ENCODE peak calls at places on chromosome 7, in nine cellular contexts. J is fibroblast of lung; T is neuronal stem cell; A is CD8-positive, alpha-beta T cell; V is CD4-positive, alpha-beta T cell; Q is CD4-positive, alpha-beta memory T cell; R is brain microvascular endothelial cell; E is heart left ventricle; U is AG04450. W is an unnamed sample.

GRCh38 chr7:104137971-104138370 is 69.8 kb downstream of the ORC5 start:
- DNase-seq in J (peak), T (peak), A (no peak), V (no peak), Q (no peak), R (peak), E (no peak), U (peak), W (no peak)

GRCh38 chr7:86833360-86833759 is 189.7 kb downstream of the GRM3 start:
- DNase-seq in J (no peak), T (no peak), A (no peak), V (no peak), Q (no peak), R (no peak), E (no peak), U (no peak), W (no peak)

GRCh38 chr7:129993275-129993674 is 40.5 kb upstream of the UBE2H start:
- DNase-seq in J (no peak), T (no peak), A (no peak), V (no peak), Q (no peak), R (no peak), E (no peak), U (no peak), W (no peak)

GRCh38 chr7:77409739-77410545 is 6.2 kb downstream of the GSAP start:
- DNase-seq in J (peak), T (no peak), A (no peak), V (no peak), Q (no peak), R (peak), E (no peak), U (peak), W (no peak)

GRCh38 chr7:157475601-157476000 is 138.8 kb downstream of the DNAJB6 start:
- DNase-seq in J (no peak), T (no peak), A (no peak), V (no peak), Q (no peak), R (no peak), E (no peak), U (no peak), W (no peak)

GRCh38 chr7:134729895-134730294 is 49.5 kb upstream of the CALD1 start:
- DNase-seq in J (no peak), T (no peak), A (no peak), V (no peak), Q (no peak), R (no peak), E (no peak), U (no peak), W (no peak)

GRCh38 chr7:3243256-3243655 is 57.8 kb upstream of the SDK1 start:
- DNase-seq in J (no peak), T (no peak), A (no peak), V (no peak), Q (no peak), R (no peak), E (no peak), U (no peak), W (no peak)

GRCh38 chr7:90455163-90456030 is 14.0 kb upstream of the PTTG1IP2 start:
- DNase-seq in J (peak), T (peak), A (no peak), V (no peak), Q (peak), R (peak), E (no peak), U (peak), W (no peak)

GRCh38 chr7:117119192-117119924 is 166.1 kb downstream of the ST7 start:
- DNase-seq in J (peak), T (peak), A (peak), V (peak), Q (peak), R (peak), E (peak), U (peak), W (peak)

GRCh38 chr7:96218844-96219243 is 103.1 kb downstream of the SLC25A13 start:
- DNase-seq in J (no peak), T (no peak), A (no peak), V (no peak), Q (no peak), R (no peak), E (no peak), U (no peak), W (no peak)

GRCh38 chr7:142629588-142630260 is 119.5 kb upstream of the PRSS1 start:
- DNase-seq in J (peak), T (no peak), A (no peak), V (no peak), Q (no peak), R (peak), E (no peak), U (no peak), W (no peak)

GRCh38 chr7:130914589-130915294 is 180.7 kb upstream of the KLF14 start:
- DNase-seq in J (no peak), T (no peak), A (no peak), V (no peak), Q (no peak), R (no peak), E (no peak), U (no peak), W (no peak)

GRCh38 chr7:128444242-128444641 is 11.4 kb upstream of the HILPDA start:
- DNase-seq in J (no peak), T (no peak), A (no peak), V (no peak), Q (no peak), R (no peak), E (no peak), U (no peak), W (no peak)

GRCh38 chr7:139674752-139675126 is 103.1 kb downstream of the HIPK2 start:
- DNase-seq in J (no peak), T (no peak), A (no peak), V (no peak), Q (no peak), R (no peak), E (no peak), U (no peak), W (no peak)

GRCh38 chr7:84950836-84951235 is 236.0 kb downstream of the SEMA3D start:
- DNase-seq in J (peak), T (no peak), A (no peak), V (no peak), Q (no peak), R (peak), E (no peak), U (no peak), W (no peak)

GRCh38 chr7:94060772-94061171 is 56.6 kb upstream of the BET1 start:
- DNase-seq in J (peak), T (no peak), A (no peak), V (no peak), Q (no peak), R (peak), E (no peak), U (no peak), W (no peak)

GRCh38 chr7:100173806-100174495 is 3.2 kb downstream of the GPC2 start:
- DNase-seq in J (no peak), T (no peak), A (no peak), V (no peak), Q (no peak), R (no peak), E (no peak), U (no peak), W (no peak)

GRCh38 chr7:19944363-19945120 is 171.1 kb upstream of the TMEM196 start:
- DNase-seq in J (peak), T (no peak), A (no peak), V (no peak), Q (no peak), R (no peak), E (no peak), U (no peak), W (no peak)

GRCh38 chr7:149415391-149416068 is 45.3 kb downstream of the ZNF777 start:
- DNase-seq in J (peak), T (no peak), A (no peak), V (no peak), Q (peak), R (no peak), E (no peak), U (no peak), W (no peak)

GRCh38 chr7:158811461-158811860 is 17.8 kb downstream of the ESYT2 start:
- DNase-seq in J (peak), T (no peak), A (no peak), V (peak), Q (no peak), R (peak), E (no peak), U (no peak), W (no peak)

GRCh38 chr7:99990417-99990816 is 14.6 kb upstream of the AZGP1 start:
- DNase-seq in J (no peak), T (no peak), A (no peak), V (no peak), Q (no peak), R (no peak), E (no peak), U (no peak), W (no peak)

GRCh38 chr7:134553976-134554375 is 5.1 kb downstream of the AKR1B15 start:
- DNase-seq in J (no peak), T (no peak), A (no peak), V (no peak), Q (no peak), R (no peak), E (no peak), U (no peak), W (no peak)

GRCh38 chr7:139494835-139495568 is 11.5 kb upstream of the KLRG2 start:
- DNase-seq in J (no peak), T (no peak), A (no peak), V (no peak), Q (no peak), R (no peak), E (no peak), U (no peak), W (no peak)

GRCh38 chr7:140367528-140367927 is 30.8 kb downstream of the SLC37A3 start:
- DNase-seq in J (no peak), T (no peak), A (no peak), V (no peak), Q (no peak), R (no peak), E (no peak), U (no peak), W (no peak)

GRCh38 chr7:4742051-4742573 is 33.3 kb upstream of the AP5Z1 start:
- DNase-seq in J (peak), T (no peak), A (no peak), V (no peak), Q (no peak), R (no peak), E (no peak), U (no peak), W (peak)

GRCh38 chr7:38232475-38233366 is 40.7 kb downstream of the TARP start:
- DNase-seq in J (peak), T (no peak), A (peak), V (peak), Q (peak), R (peak), E (no peak), U (no peak), W (no peak)
- H3K27ac ChIP-seq in J (no peak), T (no peak), A (peak), V (peak), Q (peak), R (no peak), E (no peak), U (no peak), W (no peak)

DNA sequence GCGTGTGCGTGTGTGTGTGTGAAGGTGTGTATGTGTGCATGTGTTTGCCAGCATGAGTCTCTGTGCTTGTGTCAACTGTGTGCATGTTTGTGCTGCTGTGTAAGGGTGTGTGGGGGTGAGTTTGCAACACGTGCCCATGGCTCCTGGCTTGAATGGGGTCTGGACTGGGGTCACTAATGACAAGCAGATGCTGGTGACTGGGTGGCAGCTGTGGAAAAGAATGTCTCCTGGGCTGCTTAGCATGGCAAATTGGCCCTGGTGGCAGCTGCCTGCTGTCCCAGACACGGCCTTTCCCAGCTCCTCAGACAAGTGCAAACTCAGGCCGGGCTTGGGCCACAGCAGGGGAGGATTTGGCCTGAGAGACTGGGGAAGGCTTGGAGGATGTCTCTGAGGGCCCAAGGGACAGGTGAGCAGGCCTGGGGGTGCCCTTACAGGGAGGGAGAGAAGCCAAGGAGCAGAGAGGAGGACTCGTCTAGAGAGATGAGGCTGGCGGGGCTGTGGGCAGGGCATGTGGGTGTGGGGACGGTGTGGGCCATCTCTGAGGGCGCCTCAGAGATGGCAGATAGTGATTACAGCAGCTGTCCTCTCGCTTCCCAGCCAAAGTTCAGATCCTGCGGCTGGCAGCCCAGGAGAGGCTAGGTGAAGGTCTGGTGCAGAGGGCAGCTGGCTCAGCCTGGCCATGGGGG is 1.5 kb downstream of the AQP1 start:
- DNase-seq in J (no peak), T (no peak), A (no peak), V (no peak), Q (no peak), R (no peak), E (no peak), U (no peak), W (no peak)
- H3K27ac ChIP-seq in J (no peak), T (no peak), A (no peak), V (no peak), Q (no peak), R (no peak), E (peak), U (no peak), W (no peak)

DNA sequence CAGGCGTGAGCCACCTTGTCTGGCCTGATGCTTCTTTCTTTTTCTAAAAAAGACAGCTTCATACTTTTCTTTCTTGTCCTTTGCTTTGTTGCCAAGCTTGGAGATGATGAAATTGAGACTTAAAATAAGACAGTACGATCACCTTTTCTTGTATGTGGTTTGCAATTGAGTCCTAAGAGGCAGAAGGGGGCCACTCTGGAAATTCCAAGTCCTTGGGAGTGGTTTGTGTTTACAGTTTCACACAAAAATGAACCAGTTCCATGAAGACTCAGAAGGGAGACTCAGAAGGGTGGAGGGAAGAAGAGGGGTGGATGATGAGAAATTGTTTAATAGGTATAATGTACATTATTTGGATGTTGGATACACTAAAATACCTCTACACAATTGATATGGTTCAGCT is 70.7 kb upstream of the TNS3 start:
- DNase-seq in J (no peak), T (no peak), A (no peak), V (no peak), Q (no peak), R (no peak), E (no peak), U (no peak), W (no peak)
- H3K27ac ChIP-seq in J (no peak), T (no peak), A (no peak), V (no peak), Q (no peak), R (peak), E (no peak), U (peak), W (no peak)

DNA sequence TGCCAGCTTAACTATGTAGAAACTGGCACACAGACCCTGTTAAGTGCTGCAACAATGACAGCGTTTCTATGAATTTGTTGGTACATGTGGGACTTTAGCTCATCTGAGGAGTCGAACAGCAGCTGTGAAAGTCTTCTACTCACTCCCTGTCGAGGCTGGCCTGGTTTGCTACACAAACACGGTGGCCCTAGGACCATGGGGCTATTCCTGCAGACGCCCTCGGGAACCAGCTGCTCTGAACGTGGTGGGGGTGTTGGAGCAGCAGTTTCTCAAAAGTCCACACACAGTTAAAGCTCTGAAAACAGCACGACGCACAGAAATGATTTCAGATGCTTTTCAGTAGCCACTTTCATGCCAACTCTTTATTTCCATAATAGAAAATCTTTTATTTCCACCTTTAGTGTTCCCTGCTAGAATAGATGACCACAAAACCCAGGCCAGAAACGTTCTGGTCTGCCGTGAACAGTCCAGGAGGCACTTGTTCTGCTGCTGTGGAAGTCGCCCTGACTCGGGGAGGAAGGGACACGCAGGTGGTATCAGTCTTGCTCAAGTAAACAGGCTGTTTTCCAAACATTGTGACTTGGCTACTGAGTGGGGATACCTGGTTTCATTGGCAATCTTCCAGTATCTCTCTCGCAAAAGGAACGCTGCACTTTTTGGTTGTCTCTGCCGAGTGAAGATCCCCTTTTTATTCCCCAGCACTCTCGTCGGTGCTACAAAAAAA is 21.5 kb downstream of the GUSB start:
- DNase-seq in J (no peak), T (no peak), A (no peak), V (no peak), Q (no peak), R (no peak), E (no peak), U (no peak), W (no peak)
- H3K27ac ChIP-seq in J (no peak), T (no peak), A (no peak), V (no peak), Q (no peak), R (no peak), E (no peak), U (no peak), W (no peak)

DNA sequence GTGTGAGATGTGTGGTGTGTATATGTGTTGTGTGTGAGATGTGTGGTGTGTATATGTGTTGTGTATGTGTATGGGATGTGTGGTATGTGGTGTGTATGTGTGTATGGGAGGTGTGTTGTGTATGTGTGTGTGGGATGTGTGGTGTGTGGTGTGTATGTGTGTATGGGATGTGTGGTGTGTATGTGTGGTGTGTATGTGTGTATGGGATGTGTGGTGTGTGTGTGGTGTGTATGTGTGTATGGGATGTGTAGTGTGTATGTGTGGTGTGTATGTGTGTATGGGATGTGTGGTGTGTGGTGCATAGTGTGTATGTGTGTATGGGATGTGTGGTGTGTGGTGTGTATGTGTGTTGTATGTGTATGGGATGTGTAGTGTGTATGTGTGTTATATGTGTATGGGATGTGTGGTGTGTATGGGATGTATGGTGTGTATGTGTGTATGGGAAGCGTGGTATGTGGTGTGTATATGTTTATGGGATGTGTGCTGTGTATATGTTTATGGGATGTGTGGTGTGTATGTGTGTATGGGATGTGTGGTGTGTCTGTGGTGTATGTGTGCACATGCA is 30.8 kb downstream of the IKZF1 start:
- DNase-seq in J (no peak), T (no peak), A (no peak), V (no peak), Q (no peak), R (no peak), E (no peak), U (no peak), W (no peak)
- H3K27ac ChIP-seq in J (no peak), T (no peak), A (peak), V (peak), Q (peak), R (no peak), E (no peak), U (no peak), W (no peak)

GRCh38 chr7:75534727-75535307 is 42.7 kb downstream of the SPDYE5 start:
- DNase-seq in J (peak), T (no peak), A (no peak), V (no peak), Q (no peak), R (peak), E (no peak), U (peak), W (no peak)
- H3K27ac ChIP-seq in J (no peak), T (no peak), A (no peak), V (no peak), Q (no peak), R (no peak), E (no peak), U (no peak), W (no peak)

GRCh38 chr7:33156441-33156840 is 27.1 kb downstream of the BBS9 start:
- DNase-seq in J (peak), T (no peak), A (no peak), V (no peak), Q (no peak), R (no peak), E (no peak), U (no peak), W (no peak)

GRCh38 chr7:33155811-33156210 is 26.4 kb downstream of the BBS9 start:
- DNase-seq in J (peak), T (no peak), A (no peak), V (no peak), Q (no peak), R (peak), E (no peak), U (no peak), W (no peak)

GRCh38 chr7:33152087-33152486 is 22.7 kb downstream of the BBS9 start:
- DNase-seq in J (no peak), T (no peak), A (no peak), V (no peak), Q (no peak), R (no peak), E (no peak), U (no peak), W (no peak)

GRCh38 chr7:33157781-33158180 is 28.4 kb downstream of the BBS9 start:
- DNase-seq in J (peak), T (no peak), A (no peak), V (no peak), Q (no peak), R (peak), E (no peak), U (no peak), W (no peak)

DNA sequence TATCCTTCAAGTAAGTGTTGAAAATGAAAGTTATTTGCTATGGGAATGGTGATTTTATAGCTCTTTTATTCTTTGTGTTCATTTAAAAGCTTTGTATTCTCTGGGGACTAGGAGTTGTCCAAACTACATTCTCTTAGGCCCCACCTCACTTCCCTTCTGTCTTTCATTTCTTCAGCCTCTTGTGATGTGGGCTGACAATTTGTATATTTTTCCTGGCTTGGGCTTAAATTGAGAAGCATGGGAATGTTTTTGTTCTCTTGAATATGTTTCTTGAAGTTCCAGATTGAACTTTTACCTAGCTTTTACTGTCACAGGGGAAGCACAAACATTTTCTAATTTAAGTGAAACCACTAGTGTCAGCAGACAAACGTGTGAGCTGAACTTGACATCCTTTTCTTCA is 27.9 kb downstream of the BBS9 start:
- DNase-seq in J (peak), T (no peak), A (no peak), V (no peak), Q (no peak), R (no peak), E (no peak), U (no peak), W (no peak)
- H3K27ac ChIP-seq in J (no peak), T (no peak), A (no peak), V (no peak), Q (no peak), R (peak), E (no peak), U (no peak), W (no peak)

GRCh38 chr7:97422046-97422445 is 304.5 kb downstream of the SDHAF3 start:
- DNase-seq in J (no peak), T (no peak), A (no peak), V (no peak), Q (no peak), R (no peak), E (no peak), U (no peak), W (no peak)
- H3K27ac ChIP-seq in J (no peak), T (no peak), A (no peak), V (no peak), Q (no peak), R (no peak), E (no peak), U (no peak), W (no peak)